ENCODE peak calls at places on chromosomes 6 and 20, in four cellular contexts. N, L, V and J are unnamed samples.

GRCh38 chr6:143734641-143735063 is 56.9 kb downstream of the PHACTR2 start:
- DNase-seq in V (no peak), N (no peak), L (no peak), J (no peak)

GRCh38 chr6:36677753-36678487 is 594 bp upstream of the CDKN1A start:
- DNase-seq in V (no peak), N (no peak), L (no peak), J (no peak)

GRCh38 chr6:76862966-76863365 is 600.3 kb downstream of the HTR1B start:
- DNase-seq in L (no peak), V (no peak), N (no peak), J (no peak)

GRCh38 chr6:113103618-113104390 is 753.3 kb upstream of the MARCKS start:
- DNase-seq in L (no peak), V (no peak), N (no peak), J (no peak)

GRCh38 chr6:70980800-70981199 is 23.9 kb upstream of the B3GAT2 start:
- DNase-seq in L (no peak), N (no peak), V (no peak), J (no peak)

GRCh38 chr6:3697609-3698008 is 53.9 kb downstream of the PXDC1 start:
- DNase-seq in V (no peak), N (no peak), L (no peak), J (no peak)

GRCh38 chr20:63058696-63059335 is 52.1 kb upstream of the BHLHE23 start:
- DNase-seq in V (peak; percentile 51), N (peak; percentile 25), L (no peak), J (no peak)

GRCh38 chr6:100186552-100186951 is 192.5 kb upstream of the MCHR2 start:
- DNase-seq in L (no peak), N (no peak), V (no peak), J (no peak)

GRCh38 chr20:57332105-57333089 is 2.8 kb downstream of the SPO11 start:
- DNase-seq in V (no peak), L (no peak), N (no peak), J (no peak)

GRCh38 chr20:62875419-62876355 is 14.1 kb upstream of the TCFL5 start:
- DNase-seq in N (peak; percentile 83), V (peak; percentile 89), L (no peak), J (no peak)

GRCh38 chr20:58718121-58718563 is 25.5 kb downstream of the NPEPL1 start:
- DNase-seq in L (peak; percentile 9), V (peak; percentile 50), N (peak; percentile 30), J (no peak)

GRCh38 chr6:135451617-135452190 is 45.8 kb downstream of the AHI1 start:
- DNase-seq in V (no peak), L (no peak), N (no peak), J (no peak)

GRCh38 chr20:53215166-53215565 is 243.0 kb downstream of the TSHZ2 start:
- DNase-seq in V (no peak), L (no peak), N (no peak), J (no peak)

GRCh38 chr6:67663105-67663895 is 971.8 kb upstream of the ADGRB3 start:
- DNase-seq in V (no peak), L (no peak), N (no peak), J (no peak)

GRCh38 chr6:15473741-15474161 is 189.1 kb downstream of the DTNBP1 start:
- DNase-seq in L (no peak), N (no peak), V (no peak), J (no peak)

GRCh38 chr20:17504898-17505663 is 26.1 kb downstream of the BFSP1 start:
- DNase-seq in V (peak; percentile 78), N (peak; percentile 75), L (peak; percentile 73), J (no peak)

GRCh38 chr20:1809611-1810510 is 85.3 kb upstream of the SIRPA start:
- DNase-seq in N (no peak), L (no peak), V (no peak), J (no peak)

GRCh38 chr6:142913511-142914047 is 31.4 kb downstream of the HIVEP2 start:
- DNase-seq in V (no peak), L (peak; percentile 77), N (no peak), J (no peak)

GRCh38 chr20:3755814-3756480 is 11.6 kb downstream of the ADISSP start:
- DNase-seq in V (no peak), L (no peak), N (no peak), J (no peak)

GRCh38 chr20:25300496-25301170 is 52.7 kb downstream of the PYGB start:
- DNase-seq in V (no peak), L (no peak), N (no peak), J (no peak)

GRCh38 chr20:19820520-19821211 is 62.6 kb downstream of the RIN2 start:
- DNase-seq in V (no peak), N (no peak), L (no peak), J (no peak)

GRCh38 chr6:88870728-88871330 is 92.6 kb downstream of the RNGTT start:
- DNase-seq in L (peak; percentile 15), N (no peak), V (no peak), J (no peak)

GRCh38 chr6:3916211-3916610 is 67.0 kb downstream of the FAM50B start:
- DNase-seq in N (no peak), V (no peak), L (no peak), J (no peak)

GRCh38 chr6:22102671-22103070 is 194.2 kb downstream of the PRL start:
- DNase-seq in L (peak; percentile 13), V (no peak), N (no peak), J (no peak)

GRCh38 chr6:44064089-44064947 is 62.9 kb downstream of the MRPL14 start:
- DNase-seq in N (no peak), L (peak; percentile 62), V (no peak), J (peak; percentile 85)

GRCh38 chr6:26032387-26033131 is 54.7 kb upstream of the HFE start:
- DNase-seq in V (no peak), N (no peak), L (no peak), J (no peak)

GRCh38 chr6:49110876-49111275 is 352.2 kb downstream of the MMUT start:
- DNase-seq in N (no peak), V (no peak), L (no peak), J (no peak)

GRCh38 chr6:151056230-151056907 is 183.4 kb upstream of the AKAP12 start:
- DNase-seq in N (no peak), L (no peak), V (no peak), J (no peak)

GRCh38 chr20:35618372-35619131 is 2.9 kb downstream of the SPAG4 start:
- DNase-seq in L (no peak), V (no peak), N (peak; percentile 66), J (no peak)

GRCh38 chr20:15600565-15600964 is 972.7 kb downstream of the KIF16B start:
- DNase-seq in V (no peak), L (no peak), N (no peak), J (no peak)

GRCh38 chr6:49499623-49500022 is at the start of gene GLYATL3:
- DNase-seq in V (no peak), L (no peak), N (no peak), J (no peak)

GRCh38 chr6:163427498-163428254 is 13.2 kb downstream of the QKI start:
- DNase-seq in N (no peak), L (no peak), V (no peak), J (no peak)
- TF ChIP-seq CTCF in N (peak; percentile 12), L (peak; percentile 20), V (peak; percentile 29), J (no peak)

GRCh38 chr20:48448601-48449384 is 379.0 kb downstream of the PREX1 start:
- DNase-seq in N (no peak), V (no peak), L (no peak), J (no peak)
- TF ChIP-seq CTCF in N (no peak), V (no peak), L (peak; percentile 36), J (no peak)

DNA sequence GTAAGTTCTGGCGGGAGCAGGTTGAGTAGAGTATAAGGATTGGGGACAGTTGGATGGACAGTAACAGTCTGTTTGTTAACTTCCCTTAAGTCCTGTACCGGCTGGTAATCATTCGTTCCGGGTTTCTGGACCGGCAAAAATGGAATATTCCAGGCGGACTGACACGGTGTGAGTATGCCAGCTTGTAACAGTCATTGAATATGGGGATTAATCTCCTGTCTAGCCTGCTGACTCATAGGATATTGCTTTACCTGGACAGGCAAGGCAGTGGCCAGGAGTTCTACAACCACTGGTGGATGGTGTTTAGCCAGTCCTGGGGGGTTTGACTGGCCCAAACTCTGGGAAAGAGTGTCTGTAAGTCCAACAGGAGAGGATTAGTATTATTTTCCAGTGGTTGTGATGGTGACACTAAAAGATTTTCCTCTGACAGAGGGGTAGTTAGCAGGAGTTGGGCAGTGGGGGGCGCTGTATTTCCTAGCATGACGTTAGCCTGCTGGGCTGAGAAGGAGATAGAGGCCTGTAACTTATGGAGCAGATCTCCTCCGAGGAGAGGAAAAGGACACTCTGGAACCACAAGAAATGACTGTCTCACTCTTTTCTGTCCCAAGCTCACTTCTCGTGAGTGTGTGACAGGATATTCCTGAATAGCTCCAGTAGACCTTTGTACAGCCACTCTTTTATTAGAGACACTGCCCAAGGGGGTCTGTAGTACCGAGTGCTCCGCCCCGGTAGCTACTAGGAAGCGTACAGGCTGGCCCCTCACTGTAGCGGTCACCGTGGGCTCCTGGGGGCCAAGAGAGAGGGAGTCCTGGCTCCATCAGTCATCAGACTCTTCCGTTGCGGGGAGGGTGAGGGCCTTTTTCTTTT is 152.2 kb downstream of the TRIM27 start:
- DNase-seq in V (no peak), L (no peak), N (no peak), J (no peak)
- TF ChIP-seq CTCF in V (no peak), L (no peak), N (no peak), J (no peak)

DNA sequence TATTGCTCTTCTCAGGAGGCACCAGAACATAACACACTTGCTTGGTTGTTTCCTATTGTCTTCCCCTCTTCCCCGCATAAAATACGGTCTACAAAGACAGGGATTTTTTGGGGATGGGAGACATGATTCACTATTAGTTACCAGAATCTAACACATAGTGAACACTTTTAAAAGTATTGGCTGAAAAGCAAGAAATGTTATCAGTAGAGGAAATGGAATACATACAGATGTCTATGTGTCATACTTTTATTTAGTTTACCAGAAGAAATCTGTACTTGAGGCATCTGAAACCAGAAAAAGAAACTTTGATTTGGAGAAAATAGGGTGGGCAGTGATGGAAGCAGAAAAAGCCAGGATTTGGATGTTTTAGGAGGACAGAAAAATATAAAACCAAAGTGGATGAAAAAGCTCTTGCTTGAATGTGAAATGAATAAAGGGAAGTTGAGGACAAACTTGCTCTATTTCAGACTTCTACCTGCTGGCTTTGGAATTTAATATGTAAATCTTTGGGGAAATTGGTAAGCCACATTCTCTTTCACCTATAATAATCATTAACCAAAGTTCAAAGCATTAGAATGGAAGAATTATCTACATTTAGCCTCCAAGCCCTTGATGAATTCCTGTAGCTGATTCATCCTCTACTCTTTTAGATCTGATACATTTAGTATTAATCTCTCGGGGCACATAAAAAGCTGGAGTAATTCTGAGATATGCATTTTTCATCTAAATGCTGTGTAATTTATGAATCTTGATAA is 82.6 kb downstream of the DOK5 start:
- DNase-seq in L (no peak), V (no peak), N (no peak), J (no peak)
- TF ChIP-seq CTCF in L (no peak), V (no peak), N (no peak), J (no peak)

GRCh38 chr6:103677290-103677689 is 1182.4 kb downstream of the HACE1 start:
- DNase-seq in L (no peak), V (no peak), N (no peak), J (no peak)

GRCh38 chr6:103674790-103675189 is 1184.9 kb downstream of the HACE1 start:
- DNase-seq in V (no peak), N (no peak), L (no peak), J (no peak)

GRCh38 chr6:103675807-103676406 is 1183.8 kb downstream of the HACE1 start:
- DNase-seq in V (no peak), N (no peak), L (no peak), J (no peak)

GRCh38 chr6:103672169-103672568 is 1187.5 kb downstream of the HACE1 start:
- DNase-seq in L (no peak), N (no peak), V (no peak), J (no peak)
- TF ChIP-seq CTCF in L (no peak), N (no peak), V (no peak), J (no peak)

GRCh38 chr6:558089-558488 is 98.8 kb downstream of the HUS1B start:
- DNase-seq in V (no peak), L (peak; percentile 30), N (no peak), J (no peak)
- TF ChIP-seq CTCF in V (no peak), L (peak; percentile 29), N (no peak), J (no peak)